ENCODE peak calls at places on chromosomes 16 and 17, in seven cellular contexts. Y, K, Z, X, S, V and C are unnamed samples.

GRCh38 chr17:47987240-47987835 is 16.4 kb downstream of the CDK5RAP3 start:
- DNase-seq in Y (no peak), K (no peak), Z (no peak), X (no peak), S (peak; percentile 42), V (no peak), C (no peak)

GRCh38 chr17:43891851-43892671 is 15.3 kb downstream of the MPP2 start:
- DNase-seq in Y (no peak), K (no peak), Z (no peak), X (no peak), S (no peak), V (no peak), C (no peak)

GRCh38 chr17:41710472-41711090 is 1.6 kb upstream of the GAST start:
- DNase-seq in Y (peak; percentile 75), K (no peak), Z (peak; percentile 71), X (no peak), S (peak; percentile 35), V (no peak), C (no peak)

GRCh38 chr17:39069114-39069756 is 82.2 kb downstream of the PLXDC1 start:
- DNase-seq in Y (peak; percentile 54), K (no peak), Z (peak; percentile 76), X (no peak), S (peak; percentile 19), V (no peak), C (peak; percentile 40)

GRCh38 chr17:40350410-40351184 is 13.9 kb downstream of the GJD3 start:
- DNase-seq in Y (no peak), K (no peak), Z (peak; percentile 69), X (no peak), S (no peak), V (no peak), C (peak; percentile 33)

GRCh38 chr17:31582151-31582907 is 190.9 kb downstream of the RAB11FIP4 start:
- DNase-seq in Y (peak; percentile 36), K (no peak), Z (peak; percentile 54), X (peak; percentile 62), S (peak; percentile 73), V (no peak), C (no peak)

GRCh38 chr16:4339909-4340308 is 11.2 kb downstream of the PAM16 start:
- DNase-seq in Y (peak; percentile 52), K (no peak), Z (peak; percentile 72), X (peak; percentile 54), S (peak; percentile 64), V (no peak), C (no peak)

GRCh38 chr17:15981208-15981607 is 18.3 kb downstream of the ZSWIM7 start:
- DNase-seq in Y (no peak), K (no peak), Z (no peak), X (no peak), S (no peak), V (no peak), C (no peak)

GRCh38 chr16:8634991-8635736 is 13.7 kb downstream of the METTL22 start:
- DNase-seq in Y (peak; percentile 28), K (no peak), Z (peak; percentile 57), X (no peak), S (no peak), V (no peak), C (no peak)

GRCh38 chr16:51522902-51523301 is 371.8 kb upstream of the SALL1 start:
- DNase-seq in Y (no peak), K (no peak), Z (no peak), X (no peak), S (no peak), V (no peak), C (no peak)

GRCh38 chr17:43940630-43941029 is 1.6 kb downstream of the PPY start:
- DNase-seq in Y (peak; percentile 35), K (no peak), Z (peak; percentile 39), X (no peak), S (peak; percentile 16), V (no peak), C (no peak)

GRCh38 chr16:12366313-12366712 is 389.8 kb downstream of the SNX29 start:
- DNase-seq in Y (no peak), K (no peak), Z (no peak), X (no peak), S (no peak), V (no peak), C (no peak)

GRCh38 chr17:59838196-59838911 is 54.4 kb downstream of the TUBD1 start:
- DNase-seq in Y (no peak), K (no peak), Z (peak; percentile 66), X (no peak), S (peak; percentile 50), V (no peak), C (no peak)

GRCh38 chr16:25626172-25626571 is 65.6 kb upstream of the HS3ST4 start:
- DNase-seq in Y (no peak), K (no peak), Z (no peak), X (no peak), S (no peak), V (no peak), C (no peak)

GRCh38 chr17:75288784-75289121 is 480 bp downstream of the SLC25A19 start:
- DNase-seq in Y (no peak), K (no peak), Z (no peak), X (no peak), S (no peak), V (no peak), C (no peak)

DNA sequence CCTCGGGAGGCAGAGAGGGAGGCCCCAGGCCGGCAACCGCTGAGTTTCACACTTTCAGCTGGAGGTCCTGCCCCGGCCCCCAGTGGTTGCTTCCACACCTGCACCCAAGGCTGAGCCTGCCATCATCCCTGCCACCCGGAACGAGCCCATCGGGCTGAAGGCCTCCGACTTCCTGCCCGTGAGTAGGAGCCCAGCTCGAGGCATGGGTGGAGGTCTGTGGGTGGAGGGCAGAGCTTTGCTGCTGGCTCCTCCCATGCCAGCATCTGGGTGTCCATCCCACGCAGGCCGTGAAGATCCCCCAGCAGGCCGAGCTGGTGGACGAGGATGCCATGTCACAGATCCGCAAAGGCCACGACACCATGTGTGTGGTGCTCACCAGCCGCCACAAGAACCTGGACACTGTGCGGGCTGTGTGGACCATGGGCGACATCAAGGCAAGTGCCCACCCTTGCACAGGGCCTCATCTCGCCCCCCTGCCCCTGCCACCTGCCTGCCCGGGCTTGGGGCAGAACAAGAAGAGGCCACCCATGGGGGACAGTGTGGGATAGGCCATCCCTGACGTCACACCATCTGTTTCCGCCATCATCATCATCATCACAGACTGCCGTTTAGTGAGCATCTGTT is 19.6 kb downstream of the KATNB1 start:
- DNase-seq in Y (no peak), K (no peak), Z (no peak), X (peak; percentile 9), S (no peak), V (no peak), C (no peak)
- TF ChIP-seq CTCF in Y (no peak), K (no peak), Z (no peak), X (no peak), S (no peak), V (no peak), C (no peak)

DNA sequence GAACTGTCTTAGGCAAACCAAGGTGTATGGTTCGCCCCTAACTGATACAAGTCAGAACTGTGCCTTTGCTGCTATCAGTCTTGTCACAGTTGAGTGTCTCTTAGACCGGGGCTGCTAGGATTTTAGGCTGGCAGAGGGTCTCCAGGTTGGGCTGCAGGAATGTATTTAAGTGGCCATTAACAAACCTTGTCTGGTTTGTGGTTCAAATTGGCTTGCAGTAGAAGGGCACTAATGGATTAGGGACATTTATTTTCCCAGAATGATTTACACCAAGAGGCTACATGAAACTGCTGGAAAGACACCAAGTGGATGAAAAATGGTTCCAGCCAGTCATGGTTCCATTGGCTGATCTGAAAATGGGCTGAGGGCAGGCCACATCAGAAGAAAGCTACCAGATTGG is 5.1 kb downstream of the VAT1L start:
- DNase-seq in Y (no peak), K (no peak), Z (no peak), X (no peak), S (no peak), V (no peak), C (no peak)
- TF ChIP-seq CTCF in Y (no peak), K (no peak), Z (no peak), X (no peak), S (no peak), V (no peak), C (no peak)

GRCh38 chr16:648071-648785 is 937 bp upstream of the WDR90 start:
- DNase-seq in Y (no peak), K (no peak), Z (peak; percentile 24), X (no peak), S (no peak), V (no peak), C (peak; percentile 88)
- TF ChIP-seq CTCF in Y (peak; percentile 37), K (peak; percentile 51), Z (peak; percentile 36), X (peak; percentile 37), S (peak; percentile 44), V (peak; percentile 16), C (no peak)

GRCh38 chr17:63082273-63082861 is 116.3 kb downstream of the TANC2 start:
- DNase-seq in Y (peak; percentile 58), K (peak; percentile 8), Z (peak; percentile 75), X (no peak), S (peak; percentile 58), V (no peak), C (no peak)
- TF ChIP-seq CTCF in Y (peak; percentile 62), K (peak; percentile 36), Z (peak; percentile 58), X (peak; percentile 46), S (peak; percentile 30), V (peak; percentile 58), C (no peak)

GRCh38 chr17:7673239-7673638 is 14.1 kb downstream of the TP53 start:
- DNase-seq in Y (no peak), K (no peak), Z (no peak), X (no peak), S (no peak), V (no peak), C (no peak)
- TF ChIP-seq CTCF in Y (peak; percentile 38), K (peak; percentile 34), Z (peak; percentile 48), X (peak; percentile 28), S (peak; percentile 32), V (no peak), C (no peak)